ENCODE peak calls at places on chromosomes 4 and X, in seven cellular contexts. S is NCI-H1694, E is AG08396, U is cardiac fibroblast, H is ACHN, O is caudate nucleus, K is NCI-H2081. X is an unnamed sample.
A peak's percentile ranks its signal among the peaks of the same experiment; 100 is the strongest.

GRCh38 chr4:140807491-140808257 is 51.5 kb upstream of the TBC1D9 start:
- DNase-seq in K (no peak), U (peak; percentile 18), H (no peak), O (no peak), E (peak; percentile 22), S (no peak), X (no peak)

GRCh38 chr4:152705918-152706317 is 26.1 kb upstream of the TMEM154 start:
- DNase-seq in U (no peak), H (no peak), O (no peak), K (no peak), S (no peak), E (no peak), X (no peak)

GRCh38 chrX:40530471-40530870 is 50.3 kb upstream of the ATP6AP2 start:
- DNase-seq in E (no peak), S (no peak), U (no peak), K (no peak), O (no peak), H (no peak), X (no peak)

GRCh38 chrX:10111364-10112148 is 45.2 kb upstream of the CLCN4 start:
- DNase-seq in E (no peak), K (no peak), O (no peak), U (peak; percentile 28), H (no peak), S (no peak), X (no peak)

GRCh38 chr4:142365386-142365785 is 480.7 kb downstream of the INPP4B start:
- DNase-seq in S (no peak), O (no peak), E (no peak), H (no peak), K (no peak), U (no peak), X (no peak)

GRCh38 chr4:29717658-29718057 is 1002.5 kb upstream of the PCDH7 start:
- DNase-seq in H (no peak), S (no peak), U (no peak), O (no peak), E (no peak), K (no peak), X (no peak)

GRCh38 chrX:13747836-13748235 is 13.3 kb downstream of the OFD1 start:
- DNase-seq in E (peak; percentile 45), O (no peak), S (no peak), H (peak; percentile 44), K (peak; percentile 32), U (peak; percentile 78), X (no peak)

GRCh38 chr4:71429962-71430361 is 91.1 kb downstream of the SLC4A4 start:
- DNase-seq in U (no peak), S (no peak), H (no peak), K (no peak), E (no peak), O (no peak), X (no peak)

GRCh38 chr4:144399927-144400326 is 246.0 kb upstream of the HHIP start:
- DNase-seq in U (peak; percentile 96), S (no peak), K (peak; percentile 4), O (no peak), H (peak; percentile 45), E (peak; percentile 5), X (peak; percentile 15)

GRCh38 chrX:13876652-13877051 is 59.8 kb upstream of the GPM6B start:
- DNase-seq in S (no peak), K (no peak), H (no peak), O (no peak), U (peak; percentile 72), E (peak; percentile 21), X (no peak)

GRCh38 chrX:54076903-54077302 is 32.6 kb upstream of the PHF8 start:
- DNase-seq in E (no peak), S (no peak), U (peak; percentile 35), O (no peak), H (peak; percentile 2), K (no peak), X (no peak)

GRCh38 chr4:55358246-55358645 is 12.2 kb downstream of the SRD5A3 start:
- DNase-seq in H (no peak), K (no peak), U (no peak), S (no peak), E (no peak), O (no peak), X (no peak)

GRCh38 chr4:52932586-52933482 is 70.7 kb downstream of the RASL11B start:
- DNase-seq in U (peak; percentile 60), H (no peak), S (no peak), K (no peak), O (no peak), E (no peak), X (peak; percentile 1)

X was measured in H54.